ENCODE peak calls at places on chromosome 2, in eight cellular contexts. E, A, U, D, M, Y, N and W are unnamed samples.

GRCh38 chr2:131431336-131431735 is 44.6 kb upstream of the TUBA3D start:
- DNase-seq in Y (no peak), A (no peak), M (peak), D (no peak), N (no peak), U (no peak), E (no peak), W (peak)

GRCh38 chr2:39061280-39061679 is 59.6 kb downstream of the SOS1 start:
- DNase-seq in M (no peak), U (no peak), Y (no peak), D (no peak), N (no peak), A (no peak), E (no peak), W (no peak)

GRCh38 chr2:172113617-172114016 is 10.9 kb upstream of the DLX2 start:
- DNase-seq in M (peak), D (no peak), U (no peak), Y (no peak), E (no peak), N (peak), A (no peak), W (no peak)

GRCh38 chr2:218125626-218126080 is at the start of gene CXCR2:
- DNase-seq in A (no peak), N (peak), E (no peak), U (no peak), M (no peak), D (no peak), Y (no peak), W (no peak)

GRCh38 chr2:152421521-152422367 is 86.8 kb downstream of the FMNL2 start:
- DNase-seq in E (no peak), Y (no peak), U (no peak), A (peak), N (peak), D (no peak), M (peak), W (peak)

GRCh38 chr2:185567196-185567595 is 171.4 kb upstream of the FSIP2 start:
- DNase-seq in U (no peak), A (no peak), E (no peak), N (no peak), Y (no peak), D (no peak), M (no peak), W (no peak)

GRCh38 chr2:111946294-111947114 is 48.1 kb downstream of the MERTK start:
- DNase-seq in Y (peak), M (peak), E (peak), D (no peak), N (peak), U (no peak), A (peak), W (peak)

GRCh38 chr2:58680938-58681337 is 439.8 kb upstream of the FANCL start:
- DNase-seq in E (no peak), A (no peak), N (no peak), M (peak), D (no peak), U (no peak), Y (no peak), W (no peak)

GRCh38 chr2:172200495-172201085 is 97.9 kb upstream of the DLX2 start:
- DNase-seq in E (no peak), N (peak), A (no peak), M (peak), Y (no peak), D (no peak), U (no peak), W (no peak)

GRCh38 chr2:236715511-236715961 is 145.9 kb downstream of the ACKR3 start:
- DNase-seq in A (no peak), M (no peak), N (no peak), E (no peak), U (no peak), D (peak), Y (no peak), W (peak)

GRCh38 chr2:190443778-190444481 is 35.8 kb downstream of the MFSD6 start:
- DNase-seq in U (no peak), Y (no peak), E (no peak), M (peak), A (peak), D (no peak), N (no peak), W (no peak)

GRCh38 chr2:118119158-118119715 is 31.0 kb downstream of the INSIG2 start:
- DNase-seq in A (no peak), D (no peak), U (no peak), E (no peak), N (no peak), M (peak), Y (no peak), W (no peak)

GRCh38 chr2:207765541-207765940 is 4.2 kb downstream of the FZD5 start:
- DNase-seq in Y (no peak), A (no peak), E (no peak), M (no peak), N (no peak), U (no peak), D (no peak), W (no peak)

GRCh38 chr2:166239548-166239947 is 111.7 kb upstream of the SCN1A start:
- DNase-seq in N (no peak), E (no peak), A (peak), M (peak), D (no peak), U (no peak), Y (no peak), W (peak)

GRCh38 chr2:10273215-10274175 is 29.2 kb upstream of the HPCAL1 start:
- DNase-seq in N (no peak), E (no peak), A (no peak), U (no peak), M (no peak), Y (no peak), D (no peak), W (no peak)

GRCh38 chr2:174074831-174075230 is 109.7 kb upstream of the SP3 start:
- DNase-seq in U (no peak), M (no peak), E (no peak), D (no peak), Y (no peak), N (no peak), A (no peak), W (no peak)

DNA sequence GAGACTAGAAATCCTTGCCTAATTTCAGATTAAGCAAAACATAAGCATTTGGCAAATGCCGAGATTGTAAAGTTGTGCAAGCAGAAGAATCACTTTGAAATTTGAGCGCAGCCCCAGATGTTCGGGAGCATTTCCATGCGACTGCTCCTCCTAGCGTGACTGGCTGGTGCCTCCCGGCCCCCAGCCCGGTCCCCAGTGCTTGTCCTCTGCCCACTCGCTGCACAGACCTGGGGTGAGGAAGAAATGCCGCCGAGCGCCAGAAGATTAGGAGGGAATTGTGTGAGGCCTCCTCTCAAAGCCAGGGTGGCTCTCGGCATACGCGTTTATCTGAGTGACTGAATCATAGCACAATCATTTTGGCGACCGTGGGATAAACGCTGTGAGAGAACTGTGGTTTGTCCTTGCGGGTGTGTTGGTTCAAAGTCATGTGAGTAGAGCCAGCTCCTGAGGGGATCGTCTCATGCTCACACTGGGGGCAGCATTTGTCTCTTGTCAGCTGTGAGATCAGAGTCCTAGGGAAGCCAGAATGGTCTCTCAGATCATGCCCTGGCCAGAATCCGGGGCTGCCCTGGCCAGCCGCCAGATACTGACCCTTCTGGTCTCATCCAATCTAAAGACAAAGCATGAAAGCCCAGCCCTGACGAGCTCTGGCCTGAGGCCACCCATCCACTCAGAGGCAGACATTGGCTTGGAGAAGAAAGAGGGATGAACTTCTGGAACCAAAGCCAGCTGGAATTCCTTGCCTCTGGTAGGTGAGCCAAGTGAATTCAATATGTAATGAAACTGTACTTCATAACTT is 189.3 kb downstream of the SH3RF3 start:
- DNase-seq in U (peak), E (no peak), D (peak), M (peak), N (no peak), A (peak), Y (peak), W (peak)
- TF ChIP-seq CTCF in U (peak), E (no peak), D (no peak), M (peak), N (no peak), A (peak), Y (no peak), W (no peak)

GRCh38 chr2:15861898-15862297 is 78.5 kb upstream of the MYCN start:
- DNase-seq in A (no peak), Y (no peak), D (no peak), E (no peak), U (no peak), M (no peak), N (no peak), W (no peak)

GRCh38 chr2:15863089-15863488 is 77.3 kb upstream of the MYCN start:
- DNase-seq in U (no peak), Y (no peak), E (no peak), N (no peak), D (no peak), M (no peak), A (no peak), W (no peak)

GRCh38 chr2:15861172-15861822 is 79.1 kb upstream of the MYCN start:
- DNase-seq in M (no peak), Y (no peak), N (no peak), D (no peak), A (no peak), U (no peak), E (no peak), W (no peak)

GRCh38 chr2:15860051-15860663 is 80.2 kb upstream of the MYCN start:
- DNase-seq in E (no peak), A (no peak), M (no peak), U (no peak), D (no peak), N (no peak), Y (no peak), W (no peak)

DNA sequence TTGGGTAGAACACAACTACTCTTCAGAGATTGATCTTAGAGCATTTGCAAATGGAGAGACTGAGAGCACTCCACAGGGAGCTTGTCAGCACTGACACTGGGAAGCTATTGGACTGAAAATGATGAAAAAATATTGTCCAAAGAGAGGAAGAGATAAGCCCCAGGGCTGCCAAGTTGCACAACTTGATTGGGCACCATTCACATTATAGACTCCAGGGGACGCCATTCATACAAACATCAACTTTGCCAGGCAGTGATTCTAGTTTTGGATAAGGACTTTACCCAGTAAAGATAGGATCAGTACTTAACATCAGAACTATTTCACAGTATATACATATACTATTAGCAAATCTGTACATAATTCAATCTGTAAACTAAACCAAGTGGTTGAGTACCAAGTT is 79.6 kb upstream of the MYCN start:
- DNase-seq in N (no peak), D (no peak), U (no peak), A (no peak), E (no peak), M (no peak), Y (no peak), W (no peak)
- TF ChIP-seq CTCF in N (no peak), D (no peak), U (no peak), A (no peak), E (no peak), M (no peak), Y (no peak), W (no peak)

DNA sequence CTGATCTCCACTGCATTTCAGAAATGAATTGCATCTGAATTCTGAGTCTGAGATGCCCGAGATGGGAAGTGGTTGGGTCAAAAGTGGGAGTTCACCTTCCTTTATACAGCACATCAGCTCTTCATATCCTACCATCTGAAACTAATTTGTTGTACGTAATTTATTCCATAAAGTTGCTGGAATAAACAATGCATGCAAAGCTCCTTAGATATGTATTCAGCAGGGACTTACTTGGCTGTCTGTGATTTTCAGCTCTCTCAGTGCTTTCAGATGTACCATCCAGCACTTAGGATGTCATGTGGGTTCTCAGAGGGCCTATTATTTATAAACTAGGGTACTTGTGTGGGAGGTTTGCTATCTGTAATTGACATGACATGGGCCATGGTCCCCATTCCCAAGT is 46.9 kb upstream of the EFEMP1 start:
- DNase-seq in E (no peak), N (no peak), Y (no peak), M (no peak), D (no peak), A (no peak), U (no peak), W (no peak)
- TF ChIP-seq CTCF in E (no peak), N (no peak), Y (no peak), M (no peak), D (no peak), A (no peak), U (no peak), W (no peak)

DNA sequence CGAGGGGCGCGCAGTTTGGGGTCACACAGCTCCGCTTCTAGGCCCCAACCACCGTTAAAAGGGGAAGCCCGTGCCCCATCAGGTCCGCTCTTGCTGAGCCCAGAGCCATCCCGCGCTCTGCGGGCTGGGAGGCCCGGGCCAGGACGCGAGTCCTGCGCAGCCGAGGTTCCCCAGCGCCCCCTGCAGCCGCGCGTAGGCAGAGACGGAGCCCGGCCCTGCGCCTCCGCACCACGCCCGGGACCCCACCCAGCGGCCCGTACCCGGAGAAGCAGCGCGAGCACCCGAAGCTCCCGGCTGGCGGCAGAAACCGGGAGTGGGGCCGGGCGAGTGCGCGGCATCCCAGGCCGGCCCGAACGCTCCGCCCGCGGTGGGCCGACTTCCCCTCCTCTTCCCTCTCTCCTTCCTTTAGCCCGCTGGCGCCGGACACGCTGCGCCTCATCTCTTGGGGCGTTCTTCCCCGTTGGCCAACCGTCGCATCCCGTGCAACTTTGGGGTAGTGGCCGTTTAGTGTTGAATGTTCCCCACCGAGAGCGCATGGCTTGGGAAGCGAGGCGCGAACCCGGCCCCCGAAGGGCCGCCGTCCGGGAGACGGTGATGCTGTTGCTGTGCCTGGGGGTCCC is at the start of gene ITGA4:
- DNase-seq in U (peak), N (peak), E (peak), M (peak), A (peak), D (no peak), Y (peak), W (no peak)
- TF ChIP-seq CTCF in U (peak), N (peak), E (peak), M (peak), A (peak), D (peak), Y (peak), W (peak)

GRCh38 chr2:105384216-105384615 is 14.6 kb downstream of the FHL2 start:
- DNase-seq in M (no peak), N (no peak), U (no peak), D (no peak), A (no peak), E (no peak), Y (no peak), W (no peak)
- TF ChIP-seq CTCF in M (no peak), N (no peak), U (no peak), D (no peak), A (no peak), E (no peak), Y (no peak), W (no peak)

DNA sequence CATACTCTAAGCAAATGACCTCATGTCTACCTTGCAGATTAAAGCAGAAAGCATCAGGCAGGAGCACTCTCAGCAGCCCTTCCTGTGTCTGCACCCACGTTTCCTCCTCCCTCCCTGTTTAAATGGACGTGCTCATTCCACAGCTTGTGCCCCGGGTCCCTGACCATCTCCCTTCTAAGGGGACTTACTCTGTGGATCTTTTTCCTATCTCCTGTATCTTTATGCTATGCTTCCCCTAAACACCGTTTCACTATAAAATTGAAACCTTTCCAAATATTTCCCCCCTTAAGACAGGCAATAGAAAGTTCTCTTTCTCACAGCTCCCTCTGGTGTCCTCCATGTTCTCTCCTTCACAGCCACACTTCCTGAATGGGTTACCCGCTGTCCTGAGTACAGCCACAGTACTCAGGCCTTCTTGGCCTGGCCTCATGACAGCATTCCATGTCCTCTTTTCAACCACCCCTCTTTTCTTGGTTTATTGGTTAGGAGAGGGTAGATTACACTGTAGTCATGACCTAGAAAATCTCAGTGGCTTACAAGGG is 41.1 kb downstream of the TMEM185B start:
- DNase-seq in N (no peak), A (no peak), Y (no peak), U (no peak), E (no peak), M (no peak), D (no peak), W (no peak)
- TF ChIP-seq CTCF in N (peak), A (no peak), Y (no peak), U (no peak), E (no peak), M (no peak), D (no peak), W (no peak)

GRCh38 chr2:60119778-60120177 is 433.7 kb downstream of the BCL11A start:
- DNase-seq in M (no peak), D (no peak), A (no peak), U (no peak), N (peak), E (no peak), Y (no peak), W (no peak)
- TF ChIP-seq CTCF in M (no peak), D (no peak), A (no peak), U (no peak), N (peak), E (peak), Y (no peak), W (no peak)

GRCh38 chr2:6744037-6744436 is 121.7 kb downstream of the CMPK2 start:
- DNase-seq in D (no peak), A (no peak), N (no peak), E (no peak), U (no peak), Y (no peak), M (no peak), W (no peak)

GRCh38 chr2:6747433-6747832 is 118.3 kb downstream of the CMPK2 start:
- DNase-seq in E (no peak), N (no peak), D (no peak), M (no peak), Y (no peak), A (no peak), U (no peak), W (no peak)

GRCh38 chr2:6750389-6751158 is 115.1 kb downstream of the CMPK2 start:
- DNase-seq in D (no peak), M (no peak), A (no peak), N (no peak), U (no peak), E (no peak), Y (no peak), W (no peak)

GRCh38 chr2:6748399-6748798 is 117.3 kb downstream of the CMPK2 start:
- DNase-seq in U (no peak), Y (no peak), E (no peak), N (no peak), M (no peak), D (no peak), A (no peak), W (no peak)
- TF ChIP-seq CTCF in U (no peak), Y (no peak), E (no peak), N (no peak), M (no peak), D (no peak), A (no peak), W (no peak)

GRCh38 chr2:214830794-214831346 is 21.4 kb upstream of the BARD1 start:
- DNase-seq in Y (no peak), A (no peak), N (peak), E (no peak), M (peak), D (no peak), U (no peak), W (no peak)
- TF ChIP-seq CTCF in Y (no peak), A (peak), N (peak), E (no peak), M (peak), D (peak), U (peak), W (peak)